ENCODE peak calls at places on chromosome 3, in six cellular contexts. T is colonic mucosa, M is renal cortical epithelial cell, P is SK-N-DZ, S is SW480, Z is NCI-H2029 treated with DMSO at 0.1 percent for 48 hours. D is an unnamed sample.
A peak's percentile ranks its signal among the peaks of the same experiment; 100 is the strongest.

GRCh38 chr3:41338276-41338675 is 139.0 kb downstream of the CTNNB1 start:
- DNase-seq in T (no peak), S (no peak), Z (no peak), M (peak; percentile 37), P (no peak), D (no peak)

GRCh38 chr3:42375121-42375520 is 35.3 kb downstream of the LYZL4 start:
- DNase-seq in T (no peak), M (no peak), Z (no peak), P (no peak), S (no peak), D (no peak)

GRCh38 chr3:105369501-105370371 is 3.0 kb downstream of the ALCAM start:
- DNase-seq in M (peak; percentile 71), P (peak; percentile 75), Z (peak; percentile 54), S (peak; percentile 59), T (peak; percentile 80), D (peak; percentile 71)

GRCh38 chr3:12809435-12809834 is 13.0 kb downstream of the CAND2 start:
- DNase-seq in M (no peak), S (no peak), Z (no peak), T (no peak), P (no peak), D (no peak)

GRCh38 chr3:45182915-45183881 is 37.0 kb upstream of the CDCP1 start:
- DNase-seq in T (peak; percentile 88), M (peak; percentile 87), P (no peak), Z (peak; percentile 30), S (peak; percentile 92), D (peak; percentile 87)

GRCh38 chr3:138348107-138348949 is at the start of gene MRAS:
- DNase-seq in P (peak; percentile 85), M (peak; percentile 57), T (peak; percentile 64), Z (no peak), S (peak; percentile 82), D (peak; percentile 53)

GRCh38 chr3:100789582-100789981 is 80.3 kb downstream of the TFG start:
- DNase-seq in P (no peak), S (no peak), T (no peak), M (no peak), Z (no peak), D (no peak)

GRCh38 chr3:151169262-151169661 is 33.8 kb downstream of the GPR171 start:
- DNase-seq in T (no peak), S (no peak), M (peak; percentile 32), Z (no peak), P (no peak), D (no peak)

GRCh38 chr3:132222868-132223538 is 94.2 kb upstream of the ACP3 start:
- DNase-seq in M (peak; percentile 99), T (no peak), Z (peak; percentile 96), S (no peak), P (no peak), D (no peak)

GRCh38 chr3:143220745-143221144 is 101.2 kb downstream of the CHST2 start:
- DNase-seq in T (no peak), Z (no peak), S (no peak), M (no peak), P (no peak), D (no peak)

D was measured in left colon.